ENCODE peak calls at places on chromosomes 3 and 15, in five cellular contexts. One of them, this sample, is unnamed.
A peak's percentile ranks its signal among the peaks of the same experiment; 100 is the strongest.

GRCh38 chr3:156763931-156764720 is 62.0 kb upstream of the LEKR1 start:
- DNase-seq in mesenchymal stem cell: no peak
- DNase-seq in trophoblast cell: no peak
- DNase-seq in H1: no peak
- DNase-seq in IMR-90: no peak
- DNase-seq in this sample: no peak

GRCh38 chr3:18774319-18774877 is 349.3 kb upstream of the SATB1 start:
- DNase-seq in IMR-90: no peak
- DNase-seq in mesenchymal stem cell: no peak
- DNase-seq in H1: no peak
- DNase-seq in trophoblast cell: no peak
- DNase-seq in this sample: no peak

GRCh38 chr15:74383695-74384565 is 16.5 kb upstream of the CYP11A1 start:
- DNase-seq in trophoblast cell: peak; percentile 95
- DNase-seq in H1: no peak
- DNase-seq in mesenchymal stem cell: no peak
- DNase-seq in IMR-90: peak; percentile 84
- DNase-seq in this sample: no peak

GRCh38 chr3:98817546-98817945 is 54.4 kb downstream of the ST3GAL6 start:
- DNase-seq in IMR-90: peak; percentile 59
- DNase-seq in trophoblast cell: no peak
- DNase-seq in mesenchymal stem cell: peak; percentile 57
- DNase-seq in H1: no peak
- DNase-seq in this sample: peak; percentile 29

GRCh38 chr15:40932625-40933519 is 3.7 kb downstream of the DLL4 start:
- DNase-seq in trophoblast cell: no peak
- DNase-seq in H1: no peak
- DNase-seq in IMR-90: no peak
- DNase-seq in mesenchymal stem cell: no peak
- DNase-seq in this sample: no peak

GRCh38 chr3:150264560-150264959 is 143.5 kb upstream of the TSC22D2 start:
- DNase-seq in trophoblast cell: no peak
- DNase-seq in IMR-90: no peak
- DNase-seq in H1: no peak
- DNase-seq in mesenchymal stem cell: no peak
- DNase-seq in this sample: no peak

GRCh38 chr3:129984124-129984523 is 9.6 kb downstream of the TRH start:
- DNase-seq in trophoblast cell: no peak
- DNase-seq in IMR-90: no peak
- DNase-seq in H1: peak; percentile 56
- DNase-seq in mesenchymal stem cell: peak; percentile 6
- DNase-seq in this sample: no peak

GRCh38 chr3:63960048-63960711 is 48.0 kb upstream of the SCAANT1 start:
- DNase-seq in trophoblast cell: no peak
- DNase-seq in H1: no peak
- DNase-seq in mesenchymal stem cell: peak; percentile 81
- DNase-seq in IMR-90: peak; percentile 84
- DNase-seq in this sample: no peak

GRCh38 chr3:57999423-58000115 is 8.7 kb upstream of the FLNB start:
- DNase-seq in H1: no peak
- DNase-seq in IMR-90: no peak
- DNase-seq in trophoblast cell: peak; percentile 95
- DNase-seq in mesenchymal stem cell: no peak
- DNase-seq in this sample: no peak

GRCh38 chr3:48877671-48878070 is 21.0 kb downstream of the SLC25A20 start:
- DNase-seq in H1: no peak
- DNase-seq in trophoblast cell: peak; percentile 38
- DNase-seq in mesenchymal stem cell: no peak
- DNase-seq in IMR-90: peak; percentile 36
- DNase-seq in this sample: no peak

DNA sequence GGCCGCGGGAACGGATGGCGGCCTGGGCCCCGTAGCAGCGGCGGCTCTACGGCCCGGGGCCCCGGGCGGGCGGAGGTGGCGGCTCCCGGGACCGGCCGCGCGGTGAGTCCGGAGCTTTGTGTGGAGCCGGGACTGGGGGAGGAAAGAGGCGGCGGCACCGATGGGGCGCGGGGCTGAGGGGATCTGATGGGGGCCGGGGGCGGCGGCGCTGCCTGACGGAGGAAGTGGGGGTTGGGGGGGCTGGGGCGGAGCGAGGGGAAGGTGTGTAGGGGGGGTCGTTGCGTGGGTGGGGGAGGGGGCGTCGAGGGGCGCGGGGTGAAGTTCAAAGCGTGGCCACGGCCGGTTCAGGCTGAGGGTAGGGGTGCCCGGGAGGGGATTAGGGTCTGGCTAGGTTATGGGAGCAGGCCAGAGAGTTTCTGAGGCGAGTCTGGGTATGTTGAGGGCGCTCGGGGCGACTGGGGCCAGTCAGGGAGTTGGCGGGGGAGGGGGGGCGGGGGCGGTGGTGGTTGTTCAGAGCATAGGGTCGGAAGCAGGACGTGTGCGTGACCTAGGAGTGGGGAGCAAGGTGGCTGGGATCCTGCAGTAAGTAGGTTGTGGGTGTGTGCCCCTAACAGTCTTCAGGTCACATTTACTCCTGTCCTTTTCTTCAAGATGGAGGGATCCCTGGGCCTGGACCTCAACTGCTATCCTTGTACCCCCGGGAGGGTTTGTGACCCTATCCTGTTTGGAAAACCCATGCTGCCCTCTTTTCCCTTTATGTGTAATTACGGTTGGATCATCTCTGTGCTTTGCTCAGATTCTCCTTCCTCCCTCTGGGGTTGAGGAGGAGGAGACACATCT is 579 bp downstream of the ZNF609 start:
- DNase-seq in H1: peak; percentile 54
- DNase-seq in mesenchymal stem cell: peak; percentile 87
- DNase-seq in IMR-90: peak; percentile 81
- DNase-seq in trophoblast cell: peak; percentile 7
- DNase-seq in this sample: no peak
- H3K4ac ChIP-seq in H1: no peak overlapping the region
- H3K4ac ChIP-seq in mesenchymal stem cell: no peak overlapping the region
- H3K4ac ChIP-seq in IMR-90: peak overlapping the region; percentile 61
- H3K4ac ChIP-seq in trophoblast cell: peak overlapping the region; percentile 53
- H3K4ac ChIP-seq in this sample: no peak overlapping the region

GRCh38 chr3:177197934-177198484 is 727 bp upstream of the TBL1XR1 start:
- DNase-seq in H1: no peak
- DNase-seq in IMR-90: no peak
- DNase-seq in mesenchymal stem cell: peak; percentile 28
- DNase-seq in trophoblast cell: no peak
- DNase-seq in this sample: no peak
- H3K14ac ChIP-seq in H1: no peak overlapping the region
- H3K14ac ChIP-seq in IMR-90: peak overlapping the region; percentile 93
- H3K14ac ChIP-seq in mesenchymal stem cell: no peak overlapping the region
- H3K14ac ChIP-seq in trophoblast cell: peak overlapping the region; percentile 92
- H3K14ac ChIP-seq in this sample: no peak overlapping the region

GRCh38 chr3:10503217-10503796 is 2.1 kb downstream of the ATP2B2 start:
- DNase-seq in trophoblast cell: no peak
- DNase-seq in H1: no peak
- DNase-seq in IMR-90: no peak
- DNase-seq in mesenchymal stem cell: no peak
- DNase-seq in this sample: no peak
- H3K4me3 ChIP-seq in trophoblast cell: peak overlapping the region; percentile 23
- H3K4me3 ChIP-seq in H1: no peak overlapping the region
- H3K4me3 ChIP-seq in IMR-90: no peak overlapping the region
- H3K4me3 ChIP-seq in mesenchymal stem cell: no peak overlapping the region
- H3K4me3 ChIP-seq in this sample: no peak overlapping the region

GRCh38 chr3:54120657-54121403 is 1.5 kb upstream of the CACNA2D3 start:
- DNase-seq in H1: peak; percentile 73
- DNase-seq in trophoblast cell: peak; percentile 29
- DNase-seq in mesenchymal stem cell: no peak
- DNase-seq in IMR-90: no peak
- DNase-seq in this sample: no peak

GRCh38 chr3:54123538-54124196 is 1.3 kb downstream of the CACNA2D3 start:
- DNase-seq in trophoblast cell: no peak
- DNase-seq in H1: no peak
- DNase-seq in IMR-90: no peak
- DNase-seq in mesenchymal stem cell: no peak
- DNase-seq in this sample: no peak

GRCh38 chr3:54122802-54123537 is 618 bp downstream of the CACNA2D3 start:
- DNase-seq in IMR-90: no peak
- DNase-seq in mesenchymal stem cell: no peak
- DNase-seq in H1: peak; percentile 66
- DNase-seq in trophoblast cell: no peak
- DNase-seq in this sample: no peak

GRCh38 chr3:54122046-54122801 is at the start of gene CACNA2D3:
- DNase-seq in trophoblast cell: no peak
- DNase-seq in mesenchymal stem cell: no peak
- DNase-seq in H1: peak; percentile 73
- DNase-seq in IMR-90: no peak
- DNase-seq in this sample: no peak

DNA sequence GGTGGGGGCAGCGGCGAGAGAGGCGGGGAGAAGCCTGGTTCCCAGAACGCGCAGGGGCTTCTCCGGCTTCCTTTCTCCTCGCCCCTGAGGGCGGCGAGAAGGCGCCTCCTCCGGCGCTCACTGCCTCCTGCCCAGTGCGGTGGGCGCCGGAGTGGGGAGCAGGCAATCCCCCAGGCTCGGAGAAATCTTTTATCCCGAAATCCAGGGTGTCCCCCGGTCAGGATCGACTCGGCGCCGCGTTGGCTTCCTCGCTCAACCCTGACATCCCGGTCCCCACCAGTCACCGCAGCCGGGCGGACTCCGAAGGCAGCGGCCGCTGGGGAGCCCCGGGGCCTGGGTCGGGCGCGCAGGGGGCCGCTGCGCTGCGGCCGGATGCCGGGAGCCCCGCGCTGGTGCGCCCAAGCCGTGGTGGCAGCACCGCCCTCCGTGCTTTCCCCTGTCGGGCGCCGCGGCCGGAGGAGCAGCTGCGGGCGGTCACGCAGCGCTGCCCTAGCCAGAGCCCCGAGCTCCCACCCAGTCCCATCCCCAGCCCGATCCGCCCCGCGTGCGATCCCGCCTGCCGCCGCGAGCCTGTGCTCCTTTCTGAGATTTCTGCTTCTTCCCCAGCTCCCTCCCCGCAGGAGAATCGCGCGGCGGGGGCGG is 827 bp upstream of the CACNA2D3 start:
- DNase-seq in trophoblast cell: no peak
- DNase-seq in mesenchymal stem cell: no peak
- DNase-seq in IMR-90: no peak
- DNase-seq in H1: peak; percentile 75
- DNase-seq in this sample: no peak
- H3K4ac ChIP-seq in trophoblast cell: no peak overlapping the region
- H3K4ac ChIP-seq in mesenchymal stem cell: no peak overlapping the region
- H3K4ac ChIP-seq in IMR-90: no peak overlapping the region
- H3K4ac ChIP-seq in H1: no peak overlapping the region
- H3K4ac ChIP-seq in this sample: no peak overlapping the region

GRCh38 chr3:32570426-32571191 is at the start of gene DYNC1LI1:
- DNase-seq in H1: peak; percentile 97
- DNase-seq in trophoblast cell: peak; percentile 89
- DNase-seq in IMR-90: peak; percentile 87
- DNase-seq in mesenchymal stem cell: peak; percentile 91
- DNase-seq in this sample: peak; percentile 94
- H3K14ac ChIP-seq in H1: no peak within 1 kb of the TSS
- H3K14ac ChIP-seq in trophoblast cell: peak within 1 kb of the TSS; percentile 83
- H3K14ac ChIP-seq in IMR-90: peak within 1 kb of the TSS; percentile 99
- H3K14ac ChIP-seq in mesenchymal stem cell: peak within 1 kb of the TSS; percentile 100
- H3K14ac ChIP-seq in this sample: peak within 1 kb of the TSS; percentile 99

This sample was measured in neuronal stem cell.